ENCODE peak calls at places on chromosomes 6 and 20, in six cellular contexts. J, U, E, W, S and Q are unnamed samples.

GRCh38 chr20:43936371-43936770 is 21.7 kb downstream of the TOX2 start:
- DNase-seq in E (no peak), W (no peak), J (no peak), S (no peak), U (no peak), Q (no peak)

GRCh38 chr20:46400828-46401477 is 5.5 kb downstream of the ELMO2 start:
- DNase-seq in U (no peak), W (no peak), J (no peak), S (no peak), E (no peak), Q (no peak)

GRCh38 chr20:48131581-48131980 is 346.3 kb upstream of the SULF2 start:
- DNase-seq in J (no peak), W (no peak), S (no peak), E (no peak), U (no peak), Q (no peak)

GRCh38 chr6:153625089-153625488 is 414.0 kb upstream of the OPRM1 start:
- DNase-seq in W (peak; percentile 54), U (no peak), J (no peak), S (no peak), E (no peak), Q (no peak)

GRCh38 chr6:141475269-141475668 is 657.5 kb upstream of the GJE1 start:
- DNase-seq in W (no peak), S (no peak), J (no peak), E (no peak), U (no peak), Q (no peak)

GRCh38 chr20:5150226-5151076 is 23.6 kb downstream of the CDS2 start:
- DNase-seq in S (no peak), E (no peak), U (no peak), W (no peak), J (no peak), Q (no peak)

GRCh38 chr20:43837856-43838702 is 76.6 kb upstream of the TOX2 start:
- DNase-seq in J (no peak), E (no peak), S (no peak), W (no peak), U (no peak), Q (no peak)

GRCh38 chr20:38298768-38299288 is 5.1 kb upstream of the BPI start:
- DNase-seq in W (no peak), J (no peak), U (peak; percentile 70), S (no peak), E (peak; percentile 79), Q (peak; percentile 9)

GRCh38 chr20:63567382-63568169 is 6.5 kb downstream of the HELZ2 start:
- DNase-seq in J (peak; percentile 92), W (no peak), S (no peak), E (no peak), U (no peak), Q (no peak)

GRCh38 chr6:132304891-132305305 is 96.4 kb downstream of the MOXD1 start:
- DNase-seq in S (no peak), W (no peak), U (no peak), J (peak; percentile 23), E (no peak), Q (no peak)

GRCh38 chr20:10558635-10559187 is 115.1 kb downstream of the JAG1 start:
- DNase-seq in J (no peak), S (no peak), U (no peak), W (peak; percentile 32), E (no peak), Q (no peak)

GRCh38 chr6:31485063-31485462 is 12.9 kb upstream of the MICB start:
- DNase-seq in W (no peak), J (no peak), E (no peak), U (no peak), S (no peak), Q (no peak)
- H3K27ac ChIP-seq in W (no peak overlapping the region), J (no peak overlapping the region), E (no peak overlapping the region), U (no peak overlapping the region), S (no peak overlapping the region), Q (no peak overlapping the region)

DNA sequence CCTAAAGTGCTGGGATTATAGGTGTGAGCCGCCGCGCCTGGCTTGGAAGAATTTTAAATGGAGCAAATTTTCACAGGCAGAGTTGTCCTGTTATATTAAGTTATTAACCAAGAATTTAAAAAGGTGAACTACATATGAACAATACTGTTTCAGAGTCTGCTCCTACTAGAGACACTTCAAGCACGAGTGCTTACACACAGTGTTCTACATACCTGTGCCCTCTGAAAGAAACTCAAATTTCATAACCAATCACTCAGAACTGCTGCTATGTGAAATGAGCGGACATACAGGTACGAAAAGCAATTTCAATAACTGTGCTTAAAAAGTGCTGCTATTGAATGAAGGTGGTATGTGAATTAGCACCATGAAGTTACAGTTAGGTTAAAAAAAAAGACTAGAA is 262.0 kb downstream of the SYNE1 start:
- DNase-seq in U (no peak), E (no peak), S (no peak), W (no peak), J (no peak), Q (no peak)
- H3K27ac ChIP-seq in U (no peak overlapping the region), E (no peak overlapping the region), S (no peak overlapping the region), W (no peak overlapping the region), J (no peak overlapping the region), Q (no peak overlapping the region)

GRCh38 chr6:15116889-15117288 is 129.0 kb upstream of the JARID2 start:
- DNase-seq in W (no peak), S (no peak), J (no peak), E (no peak), U (no peak), Q (no peak)

GRCh38 chr6:15109338-15110090 is 136.4 kb upstream of the JARID2 start:
- DNase-seq in J (no peak), W (no peak), E (no peak), S (no peak), U (no peak), Q (no peak)

GRCh38 chr6:15113587-15113986 is 132.3 kb upstream of the JARID2 start:
- DNase-seq in U (no peak), E (no peak), W (no peak), J (no peak), S (no peak), Q (no peak)

GRCh38 chr6:15110721-15111354 is 135.0 kb upstream of the JARID2 start:
- DNase-seq in S (no peak), W (no peak), J (no peak), U (no peak), E (no peak), Q (no peak)

DNA sequence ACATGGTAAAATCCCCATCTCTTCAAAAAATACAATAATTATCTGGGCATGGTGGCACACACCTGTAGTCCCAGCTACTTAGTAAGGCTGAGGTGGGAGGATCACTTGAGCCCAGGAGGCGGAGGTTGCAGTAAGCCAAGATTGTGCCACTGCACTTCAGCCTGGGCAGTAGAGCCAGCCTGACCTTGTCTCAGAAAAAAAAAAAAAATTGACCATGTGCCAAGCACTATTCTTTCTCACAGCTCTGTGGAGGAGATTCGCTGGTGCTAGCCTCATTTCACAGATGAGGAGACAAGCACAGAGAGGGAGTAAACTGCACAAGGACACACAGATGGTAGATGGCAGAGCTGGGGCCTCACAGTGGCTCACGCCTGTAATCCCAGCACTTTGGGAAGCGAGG is 131.8 kb upstream of the JARID2 start:
- DNase-seq in U (no peak), S (no peak), E (no peak), W (no peak), J (no peak), Q (no peak)
- H3K27ac ChIP-seq in U (no peak overlapping the region), S (no peak overlapping the region), E (no peak overlapping the region), W (no peak overlapping the region), J (no peak overlapping the region), Q (no peak overlapping the region)

GRCh38 chr20:58852559-58853271 is at the start of gene GNAS:
- DNase-seq in W (peak; percentile 82), J (peak; percentile 83), S (no peak), E (peak; percentile 58), U (peak; percentile 42), Q (peak; percentile 41)
- H3K27ac ChIP-seq in W (no peak within 1 kb of the TSS), J (no peak within 1 kb of the TSS), S (no peak within 1 kb of the TSS), E (no peak within 1 kb of the TSS), U (no peak within 1 kb of the TSS), Q (no peak within 1 kb of the TSS)

GRCh38 chr6:35810831-35811698 is 5.9 kb downstream of the LHFPL5 start:
- DNase-seq in U (no peak), J (no peak), S (no peak), E (no peak), W (no peak), Q (no peak)

GRCh38 chr6:35817515-35817914 is 12.4 kb downstream of the LHFPL5 start:
- DNase-seq in J (no peak), E (no peak), W (no peak), S (no peak), U (no peak), Q (no peak)

GRCh38 chr6:35808688-35809087 is 3.5 kb downstream of the LHFPL5 start:
- DNase-seq in W (no peak), E (no peak), J (no peak), S (no peak), U (no peak), Q (no peak)

GRCh38 chr6:35811699-35811995 is 6.5 kb downstream of the LHFPL5 start:
- DNase-seq in S (no peak), U (no peak), J (no peak), E (no peak), W (no peak), Q (no peak)
- H3K27ac ChIP-seq in S (peak overlapping the region; percentile 39), U (no peak overlapping the region), J (no peak overlapping the region), E (no peak overlapping the region), W (no peak overlapping the region), Q (peak overlapping the region; percentile 64)

DNA sequence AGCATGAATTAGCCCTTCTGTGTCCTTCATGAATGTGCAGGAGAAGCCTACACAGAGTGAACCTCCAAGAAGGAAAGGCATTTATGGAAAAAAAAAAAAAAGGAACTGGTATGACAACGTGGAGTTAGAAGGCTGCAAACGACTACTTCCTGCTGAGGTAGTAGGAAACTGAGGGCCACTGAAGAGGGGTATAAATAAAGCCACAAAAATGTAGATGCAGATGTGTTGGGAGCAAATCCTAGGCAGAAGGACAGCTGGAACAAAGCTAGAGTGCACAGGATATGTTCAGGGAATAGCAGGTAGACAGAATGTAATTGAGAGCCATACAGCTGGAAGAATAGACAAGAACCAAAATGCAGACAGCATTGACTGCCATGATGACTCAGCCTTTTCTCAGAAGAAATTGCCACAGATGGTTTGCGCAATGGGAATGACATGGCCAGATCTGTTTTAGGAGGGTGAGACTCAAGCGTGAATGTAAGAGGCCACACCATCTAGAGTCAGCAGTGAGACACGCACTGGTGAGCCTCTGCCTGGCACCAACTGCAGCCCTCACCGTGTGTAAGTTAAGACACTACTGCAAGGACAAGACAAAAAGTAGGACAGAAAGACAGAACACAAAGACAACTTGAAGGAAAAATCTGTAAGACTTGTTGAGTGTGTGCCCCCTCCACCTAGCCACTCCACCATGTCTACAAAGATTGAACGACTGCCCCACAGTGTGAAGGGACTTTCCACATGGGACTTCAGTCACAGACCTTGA is 79.8 kb downstream of the KIF13A start:
- DNase-seq in U (peak; percentile 31), W (no peak), S (peak; percentile 18), J (no peak), E (peak; percentile 46), Q (no peak)
- H3K27ac ChIP-seq in U (no peak overlapping the region), W (peak overlapping the region; percentile 16), S (peak overlapping the region; percentile 82), J (peak overlapping the region; percentile 74), E (peak overlapping the region; percentile 50), Q (no peak overlapping the region)